ENCODE peak calls at places on chromosomes 2 and 18, in seven cellular contexts. One of them, this sample, is unnamed.

GRCh38 chr2:223976635-223977226 is 19.5 kb downstream of the MRPL44 start:
- DNase-seq in transverse colon: no peak
- DNase-seq in body of pancreas: no peak
- DNase-seq in AG10803: peak; percentile 47
- DNase-seq in AG04449: no peak
- DNase-seq in endodermal cell: no peak
- DNase-seq in GM06990: no peak
- DNase-seq in this sample: no peak

GRCh38 chr18:46042571-46043123 is 29.4 kb downstream of the PSTPIP2 start:
- DNase-seq in AG10803: peak; percentile 79
- DNase-seq in body of pancreas: no peak
- DNase-seq in transverse colon: no peak
- DNase-seq in AG04449: no peak
- DNase-seq in GM06990: no peak
- DNase-seq in endodermal cell: no peak
- DNase-seq in this sample: no peak

GRCh38 chr2:173002751-173003541 is 72.7 kb upstream of the MAP3K20 start:
- DNase-seq in body of pancreas: no peak
- DNase-seq in AG04449: no peak
- DNase-seq in GM06990: no peak
- DNase-seq in AG10803: no peak
- DNase-seq in transverse colon: no peak
- DNase-seq in endodermal cell: no peak
- DNase-seq in this sample: no peak

GRCh38 chr2:102256874-102257462 is 54.4 kb upstream of the IL1RL1 start:
- DNase-seq in AG10803: no peak
- DNase-seq in transverse colon: no peak
- DNase-seq in endodermal cell: no peak
- DNase-seq in GM06990: no peak
- DNase-seq in AG04449: no peak
- DNase-seq in body of pancreas: no peak
- DNase-seq in this sample: no peak

GRCh38 chr2:152189622-152190495 is 14.3 kb upstream of the STAM2 start:
- DNase-seq in endodermal cell: peak; percentile 60
- DNase-seq in AG10803: peak; percentile 70
- DNase-seq in AG04449: no peak
- DNase-seq in GM06990: no peak
- DNase-seq in transverse colon: peak; percentile 35
- DNase-seq in body of pancreas: peak; percentile 32
- DNase-seq in this sample: no peak

GRCh38 chr2:216633616-216634316 is 546 bp downstream of the IGFBP2 start:
- DNase-seq in AG10803: no peak
- DNase-seq in endodermal cell: peak; percentile 84
- DNase-seq in transverse colon: peak; percentile 21
- DNase-seq in GM06990: no peak
- DNase-seq in AG04449: no peak
- DNase-seq in body of pancreas: peak; percentile 49
- DNase-seq in this sample: no peak

GRCh38 chr2:159130302-159130701 is 156.2 kb downstream of the WDSUB1 start:
- DNase-seq in endodermal cell: no peak
- DNase-seq in AG10803: no peak
- DNase-seq in transverse colon: no peak
- DNase-seq in GM06990: no peak
- DNase-seq in body of pancreas: no peak
- DNase-seq in AG04449: no peak
- DNase-seq in this sample: no peak

GRCh38 chr2:129748653-129749052 is 230.8 kb upstream of the RAB6C start:
- DNase-seq in endodermal cell: peak; percentile 62
- DNase-seq in body of pancreas: no peak
- DNase-seq in GM06990: no peak
- DNase-seq in transverse colon: no peak
- DNase-seq in AG04449: no peak
- DNase-seq in AG10803: no peak
- DNase-seq in this sample: peak; percentile 49

GRCh38 chr2:213187833-213188532 is 36.6 kb upstream of the IKZF2 start:
- DNase-seq in AG10803: peak; percentile 86
- DNase-seq in body of pancreas: peak; percentile 13
- DNase-seq in transverse colon: no peak
- DNase-seq in GM06990: no peak
- DNase-seq in AG04449: peak; percentile 51
- DNase-seq in endodermal cell: peak; percentile 87
- DNase-seq in this sample: no peak

GRCh38 chr18:22499421-22499820 is 81.7 kb upstream of the CTAGE1 start:
- DNase-seq in GM06990: no peak
- DNase-seq in endodermal cell: no peak
- DNase-seq in body of pancreas: no peak
- DNase-seq in AG04449: no peak
- DNase-seq in AG10803: no peak
- DNase-seq in transverse colon: no peak
- DNase-seq in this sample: peak; percentile 94

DNA sequence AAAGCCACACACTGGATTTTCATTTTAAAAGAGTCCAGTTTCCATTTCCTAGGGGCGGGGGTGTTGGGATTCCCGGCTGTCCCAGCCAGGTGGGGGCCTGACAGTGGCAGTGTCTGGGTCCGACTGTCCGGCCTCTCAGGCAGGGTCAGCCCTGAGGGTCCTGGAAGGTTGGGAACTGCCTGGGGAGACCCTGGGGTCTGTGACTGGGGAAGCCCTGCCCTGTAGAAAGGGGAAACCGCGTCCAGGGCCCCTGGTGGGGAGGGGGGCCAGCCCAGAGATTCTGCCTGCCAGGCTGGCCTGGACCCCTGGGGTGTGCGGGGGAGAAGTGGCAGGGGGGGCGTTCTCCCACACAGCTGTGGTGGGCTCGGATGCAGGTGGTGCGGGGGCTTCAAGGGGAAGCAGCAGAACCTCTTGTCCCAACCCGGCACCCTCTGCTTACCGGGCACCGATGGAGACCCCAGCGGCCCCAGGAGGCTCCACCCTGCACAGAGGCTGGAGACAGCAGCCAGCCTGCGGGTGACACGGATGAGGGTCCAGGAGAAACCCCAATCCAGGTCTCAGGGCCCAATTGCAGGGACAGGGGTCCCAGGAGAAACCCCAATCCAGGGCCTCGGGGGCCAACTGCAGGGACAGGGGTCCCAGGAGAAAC is 4.9 kb downstream of the RTP5 start:
- DNase-seq in endodermal cell: no peak
- DNase-seq in transverse colon: no peak
- DNase-seq in AG10803: no peak
- DNase-seq in AG04449: no peak
- DNase-seq in GM06990: no peak
- DNase-seq in body of pancreas: no peak
- DNase-seq in this sample: no peak
- TF ChIP-seq CTCF in endodermal cell: no peak
- TF ChIP-seq CTCF in transverse colon: no peak
- TF ChIP-seq CTCF in AG10803: no peak
- TF ChIP-seq CTCF in AG04449: no peak
- TF ChIP-seq CTCF in GM06990: no peak
- TF ChIP-seq CTCF in body of pancreas: no peak
- TF ChIP-seq CTCF in this sample: no peak

GRCh38 chr2:48912110-48912509 is 156.6 kb upstream of the LHCGR start:
- DNase-seq in endodermal cell: no peak
- DNase-seq in AG10803: no peak
- DNase-seq in transverse colon: no peak
- DNase-seq in GM06990: no peak
- DNase-seq in AG04449: no peak
- DNase-seq in body of pancreas: no peak
- DNase-seq in this sample: no peak
- TF ChIP-seq CTCF in endodermal cell: peak; percentile 54
- TF ChIP-seq CTCF in AG10803: no peak
- TF ChIP-seq CTCF in transverse colon: no peak
- TF ChIP-seq CTCF in GM06990: peak; percentile 15
- TF ChIP-seq CTCF in AG04449: no peak
- TF ChIP-seq CTCF in body of pancreas: no peak
- TF ChIP-seq CTCF in this sample: no peak

GRCh38 chr2:164495491-164496223 is 125.6 kb downstream of the GRB14 start:
- DNase-seq in AG10803: peak; percentile 65
- DNase-seq in transverse colon: no peak
- DNase-seq in endodermal cell: peak; percentile 57
- DNase-seq in body of pancreas: no peak
- DNase-seq in GM06990: no peak
- DNase-seq in AG04449: no peak
- DNase-seq in this sample: peak; percentile 18
- TF ChIP-seq CTCF in AG10803: peak; percentile 75
- TF ChIP-seq CTCF in transverse colon: peak; percentile 37
- TF ChIP-seq CTCF in endodermal cell: peak; percentile 83
- TF ChIP-seq CTCF in body of pancreas: peak; percentile 8
- TF ChIP-seq CTCF in GM06990: no peak
- TF ChIP-seq CTCF in AG04449: peak; percentile 45
- TF ChIP-seq CTCF in this sample: peak; percentile 58

GRCh38 chr2:100292022-100292580 is 30.2 kb downstream of the LONRF2 start:
- DNase-seq in GM06990: no peak
- DNase-seq in transverse colon: no peak
- DNase-seq in endodermal cell: peak; percentile 73
- DNase-seq in AG10803: peak; percentile 65
- DNase-seq in AG04449: peak; percentile 75
- DNase-seq in body of pancreas: no peak
- DNase-seq in this sample: peak; percentile 46
- TF ChIP-seq CTCF in GM06990: no peak
- TF ChIP-seq CTCF in transverse colon: no peak
- TF ChIP-seq CTCF in endodermal cell: no peak
- TF ChIP-seq CTCF in AG10803: no peak
- TF ChIP-seq CTCF in AG04449: peak; percentile 8
- TF ChIP-seq CTCF in body of pancreas: no peak
- TF ChIP-seq CTCF in this sample: no peak

GRCh38 chr2:128039535-128039934 is 11.7 kb upstream of the SAP130 start:
- DNase-seq in GM06990: no peak
- DNase-seq in AG10803: no peak
- DNase-seq in endodermal cell: no peak
- DNase-seq in transverse colon: no peak
- DNase-seq in body of pancreas: no peak
- DNase-seq in AG04449: no peak
- DNase-seq in this sample: no peak

GRCh38 chr2:128041561-128041960 is 13.7 kb upstream of the SAP130 start:
- DNase-seq in AG04449: no peak
- DNase-seq in transverse colon: no peak
- DNase-seq in GM06990: no peak
- DNase-seq in body of pancreas: no peak
- DNase-seq in endodermal cell: no peak
- DNase-seq in AG10803: no peak
- DNase-seq in this sample: no peak

GRCh38 chr2:128040166-128040771 is 12.4 kb upstream of the SAP130 start:
- DNase-seq in AG04449: no peak
- DNase-seq in transverse colon: no peak
- DNase-seq in AG10803: no peak
- DNase-seq in body of pancreas: no peak
- DNase-seq in GM06990: no peak
- DNase-seq in endodermal cell: no peak
- DNase-seq in this sample: no peak

GRCh38 chr2:128036748-128037607 is 9.1 kb upstream of the SAP130 start:
- DNase-seq in body of pancreas: no peak
- DNase-seq in AG04449: no peak
- DNase-seq in endodermal cell: no peak
- DNase-seq in transverse colon: no peak
- DNase-seq in AG10803: no peak
- DNase-seq in GM06990: no peak
- DNase-seq in this sample: no peak

GRCh38 chr2:128037624-128038023 is 9.8 kb upstream of the SAP130 start:
- DNase-seq in endodermal cell: peak; percentile 68
- DNase-seq in transverse colon: no peak
- DNase-seq in body of pancreas: no peak
- DNase-seq in GM06990: no peak
- DNase-seq in AG10803: no peak
- DNase-seq in AG04449: no peak
- DNase-seq in this sample: no peak
- TF ChIP-seq CTCF in endodermal cell: peak; percentile 56
- TF ChIP-seq CTCF in transverse colon: no peak
- TF ChIP-seq CTCF in body of pancreas: no peak
- TF ChIP-seq CTCF in GM06990: peak; percentile 40
- TF ChIP-seq CTCF in AG10803: no peak
- TF ChIP-seq CTCF in AG04449: no peak
- TF ChIP-seq CTCF in this sample: no peak

GRCh38 chr2:240890691-240891090 is 5.3 kb downstream of the MAB21L4 start:
- DNase-seq in endodermal cell: no peak
- DNase-seq in AG04449: no peak
- DNase-seq in body of pancreas: no peak
- DNase-seq in transverse colon: no peak
- DNase-seq in AG10803: no peak
- DNase-seq in GM06990: no peak
- DNase-seq in this sample: no peak
- TF ChIP-seq CTCF in endodermal cell: no peak
- TF ChIP-seq CTCF in AG04449: no peak
- TF ChIP-seq CTCF in body of pancreas: no peak
- TF ChIP-seq CTCF in transverse colon: no peak
- TF ChIP-seq CTCF in AG10803: no peak
- TF ChIP-seq CTCF in GM06990: no peak
- TF ChIP-seq CTCF in this sample: no peak

GRCh38 chr18:70456376-70456775 is 167.5 kb downstream of the SOCS6 start:
- DNase-seq in GM06990: no peak
- DNase-seq in AG10803: no peak
- DNase-seq in endodermal cell: no peak
- DNase-seq in AG04449: no peak
- DNase-seq in transverse colon: no peak
- DNase-seq in body of pancreas: no peak
- DNase-seq in this sample: no peak

GRCh38 chr18:70459251-70459650 is 170.4 kb downstream of the SOCS6 start:
- DNase-seq in AG10803: no peak
- DNase-seq in body of pancreas: no peak
- DNase-seq in endodermal cell: no peak
- DNase-seq in AG04449: no peak
- DNase-seq in transverse colon: no peak
- DNase-seq in GM06990: no peak
- DNase-seq in this sample: no peak

GRCh38 chr18:70459731-70460130 is 170.9 kb downstream of the SOCS6 start:
- DNase-seq in GM06990: no peak
- DNase-seq in transverse colon: no peak
- DNase-seq in endodermal cell: no peak
- DNase-seq in AG10803: no peak
- DNase-seq in body of pancreas: no peak
- DNase-seq in AG04449: no peak
- DNase-seq in this sample: no peak

GRCh38 chr18:70457223-70457622 is 168.4 kb downstream of the SOCS6 start:
- DNase-seq in AG04449: no peak
- DNase-seq in transverse colon: no peak
- DNase-seq in AG10803: no peak
- DNase-seq in GM06990: no peak
- DNase-seq in body of pancreas: no peak
- DNase-seq in endodermal cell: peak; percentile 58
- DNase-seq in this sample: no peak

GRCh38 chr18:70457788-70458187 is 168.9 kb downstream of the SOCS6 start:
- DNase-seq in transverse colon: no peak
- DNase-seq in AG04449: no peak
- DNase-seq in body of pancreas: no peak
- DNase-seq in AG10803: no peak
- DNase-seq in GM06990: no peak
- DNase-seq in endodermal cell: no peak
- DNase-seq in this sample: no peak
- TF ChIP-seq CTCF in transverse colon: no peak
- TF ChIP-seq CTCF in AG04449: no peak
- TF ChIP-seq CTCF in body of pancreas: no peak
- TF ChIP-seq CTCF in AG10803: no peak
- TF ChIP-seq CTCF in GM06990: no peak
- TF ChIP-seq CTCF in endodermal cell: no peak
- TF ChIP-seq CTCF in this sample: no peak

This sample was measured in LNCaP clone FGC.